ENCODE peak calls at places on chromosomes 4 and X, in eight cellular contexts. U is fibroblast of mammary gland, P is heart left ventricle, T is coronary artery, H is fibroblast of lung, X is body of pancreas, I is left ventricle myocardium inferior, K is Caco-2. D is an unnamed sample.

GRCh38 chr4:112277220-112277619 is 8.5 kb downstream of the TIFA start:
- DNase-seq in U (no peak), P (no peak), T (no peak), H (no peak), X (peak), I (no peak), K (no peak), D (no peak)

GRCh38 chr4:25310066-25310824 is 2.3 kb upstream of the ZCCHC4 start:
- DNase-seq in U (no peak), P (no peak), T (no peak), H (no peak), X (no peak), I (no peak), K (no peak), D (no peak)

GRCh38 chr4:5881340-5881739 is 11.5 kb downstream of the CRMP1 start:
- DNase-seq in U (no peak), P (no peak), T (no peak), H (no peak), X (no peak), I (no peak), K (no peak), D (no peak)

GRCh38 chrX:39874202-39874816 is 223.4 kb downstream of the BCOR start:
- DNase-seq in U (no peak), P (no peak), T (no peak), H (no peak), X (no peak), I (no peak), K (no peak), D (no peak)

GRCh38 chrX:101658661-101659477 is 781 bp downstream of the ARMCX2 start:
- DNase-seq in U (peak), P (peak), T (no peak), H (peak), X (peak), I (peak), K (no peak), D (peak)

GRCh38 chr4:30536231-30536630 is 183.9 kb upstream of the PCDH7 start:
- DNase-seq in U (no peak), P (no peak), T (no peak), H (peak), X (no peak), I (no peak), K (no peak), D (no peak)

GRCh38 chr4:128241981-128242380 is 45.6 kb downstream of the PGRMC2 start:
- DNase-seq in U (no peak), P (no peak), T (no peak), H (no peak), X (no peak), I (no peak), K (no peak), D (no peak)

GRCh38 chr4:135941671-135942070 is 1590.6 kb downstream of the PCDH18 start:
- DNase-seq in U (no peak), P (no peak), T (no peak), H (no peak), X (no peak), I (no peak), K (no peak), D (no peak)

GRCh38 chr4:868421-868820 is 42.5 kb upstream of the CPLX1 start:
- DNase-seq in U (no peak), P (no peak), T (no peak), H (no peak), X (no peak), I (no peak), K (no peak), D (no peak)

GRCh38 chr4:46459308-46459707 is 69.4 kb upstream of the GABRA2 start:
- DNase-seq in U (no peak), P (no peak), T (no peak), H (no peak), X (no peak), I (no peak), K (no peak), D (no peak)

GRCh38 chr4:89579776-89580175 is 257.2 kb downstream of the SNCA start:
- DNase-seq in U (no peak), P (no peak), T (no peak), H (peak), X (no peak), I (no peak), K (no peak), D (no peak)

GRCh38 chr4:2076908-2077534 is 17.9 kb downstream of the NAT8L start:
- DNase-seq in U (no peak), P (no peak), T (peak), H (no peak), X (no peak), I (no peak), K (no peak), D (no peak)

GRCh38 chr4:112956458-112956857 is 93.0 kb upstream of the ANK2 start:
- DNase-seq in U (no peak), P (no peak), T (no peak), H (no peak), X (no peak), I (no peak), K (no peak), D (no peak)

GRCh38 chrX:39736219-39737211 is 361.2 kb downstream of the BCOR start:
- DNase-seq in U (peak), P (peak), T (peak), H (peak), X (peak), I (peak), K (no peak), D (no peak)

GRCh38 chr4:10159671-10160070 is 43.1 kb upstream of the WDR1 start:
- DNase-seq in U (no peak), P (no peak), T (no peak), H (no peak), X (no peak), I (no peak), K (no peak), D (no peak)

GRCh38 chr4:34202154-34202553 is 2042.2 kb downstream of the ARAP2 start:
- DNase-seq in U (no peak), P (no peak), T (no peak), H (no peak), X (no peak), I (no peak), K (no peak), D (no peak)

GRCh38 chr4:14749910-14750309 is 252.4 kb upstream of the CPEB2 start:
- DNase-seq in U (peak), P (peak), T (no peak), H (peak), X (peak), I (peak), K (no peak), D (no peak)

GRCh38 chr4:187826725-187827124 is 168.8 kb upstream of the ZFP42 start:
- DNase-seq in U (no peak), P (no peak), T (no peak), H (no peak), X (no peak), I (no peak), K (no peak), D (no peak)

GRCh38 chr4:138666366-138666765 is 349.2 kb upstream of the NOCT start:
- DNase-seq in U (no peak), P (no peak), T (no peak), H (peak), X (no peak), I (no peak), K (no peak), D (no peak)

GRCh38 chr4:109912706-109913621 is at the start of gene EGF:
- DNase-seq in U (peak), P (peak), T (no peak), H (peak), X (peak), I (no peak), K (no peak), D (peak)

GRCh38 chrX:106707771-106708454 is 18.6 kb upstream of the RNF128 start:
- DNase-seq in U (peak), P (no peak), T (no peak), H (peak), X (no peak), I (no peak), K (no peak), D (peak)

GRCh38 chr4:74451214-74451661 is 6.3 kb downstream of the AREG start:
- DNase-seq in U (peak), P (no peak), T (no peak), H (peak), X (no peak), I (no peak), K (no peak), D (no peak)

GRCh38 chr4:138897818-138898226 is 117.8 kb upstream of the NOCT start:
- DNase-seq in U (peak), P (no peak), T (no peak), H (peak), X (no peak), I (no peak), K (peak), D (peak)

GRCh38 chrX:66760648-66761047 is 121.8 kb upstream of the EDA2R start:
- DNase-seq in U (peak), P (no peak), T (no peak), H (no peak), X (no peak), I (no peak), K (no peak), D (no peak)

GRCh38 chr4:80294206-80294605 is 27.7 kb downstream of the FGF5 start:
- DNase-seq in U (no peak), P (no peak), T (no peak), H (no peak), X (no peak), I (no peak), K (no peak), D (no peak)

GRCh38 chrX:9467181-9467580 is 2.3 kb downstream of the TBL1X start:
- DNase-seq in U (no peak), P (no peak), T (no peak), H (no peak), X (no peak), I (no peak), K (no peak), D (no peak)

GRCh38 chr4:89939994-89940393 is 45.3 kb downstream of the MMRN1 start:
- DNase-seq in U (no peak), P (peak), T (no peak), H (peak), X (peak), I (peak), K (no peak), D (peak)

GRCh38 chr4:153447175-153447887 is 18.8 kb upstream of the TMEM131L start:
- DNase-seq in U (peak), P (no peak), T (no peak), H (no peak), X (no peak), I (no peak), K (no peak), D (no peak)

GRCh38 chr4:174156239-174156826 is 127.1 kb downstream of the FBXO8 start:
- DNase-seq in U (peak), P (no peak), T (no peak), H (peak), X (no peak), I (no peak), K (no peak), D (peak)

GRCh38 chr4:185587444-185588161 is 52.3 kb upstream of the PDLIM3 start:
- DNase-seq in U (no peak), P (no peak), T (no peak), H (no peak), X (no peak), I (no peak), K (no peak), D (no peak)

DNA sequence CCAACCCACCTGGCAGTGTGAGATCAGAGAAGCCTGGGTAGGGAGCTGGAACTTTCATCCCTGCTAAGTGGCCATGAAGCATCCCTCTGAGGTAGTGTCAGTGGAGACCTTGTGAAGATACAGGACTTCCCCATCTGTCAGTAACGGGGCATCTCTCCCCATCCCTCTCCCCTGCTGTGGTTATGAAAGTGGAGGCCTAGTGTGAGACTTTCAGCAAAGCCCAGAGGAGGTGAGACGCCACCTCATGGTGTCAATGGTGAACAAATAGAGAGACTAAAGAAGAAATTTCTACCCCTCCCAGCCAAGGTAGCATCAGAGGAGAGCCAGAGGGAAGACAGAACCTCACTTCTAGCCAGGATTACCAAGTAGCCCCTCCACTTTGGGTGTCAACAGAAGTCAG is 150.2 kb downstream of the VEGFC start:
- DNase-seq in U (no peak), P (no peak), T (no peak), H (no peak), X (no peak), I (no peak), K (no peak), D (no peak)
- TF ChIP-seq CTCF in U (no peak), P (no peak), T (no peak), H (no peak), X (no peak), I (no peak), K (no peak), D (no peak)

GRCh38 chr4:83993774-83994173 is 457.9 kb downstream of the GPAT3 start:
- DNase-seq in U (no peak), P (no peak), T (no peak), H (no peak), X (no peak), I (no peak), K (no peak), D (no peak)

DNA sequence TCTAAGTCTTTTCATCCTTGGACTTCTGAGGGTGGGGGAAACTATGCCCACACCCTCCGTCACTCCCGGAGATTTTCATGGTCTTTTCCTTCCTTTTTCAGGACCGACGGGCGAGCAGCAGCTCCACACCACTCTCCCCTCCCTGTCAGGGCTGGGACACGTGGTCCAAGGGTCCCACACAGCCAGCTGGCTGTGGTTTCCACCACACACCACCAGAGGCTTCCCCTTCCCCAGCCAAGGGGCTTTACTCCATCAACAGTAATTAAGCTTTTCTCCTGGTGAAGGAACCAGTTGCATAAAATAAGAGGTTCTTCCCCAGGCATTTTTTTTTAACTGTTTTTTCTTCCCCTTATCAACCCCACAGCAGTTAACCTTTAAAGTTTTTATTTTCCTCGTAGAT is 453.9 kb downstream of the GPAT3 start:
- DNase-seq in U (no peak), P (no peak), T (no peak), H (no peak), X (no peak), I (no peak), K (no peak), D (no peak)
- H3K4me3 ChIP-seq in U (no peak), P (no peak), T (no peak), H (no peak), X (no peak), I (no peak), K (no peak), D (no peak)

GRCh38 chr4:154642361-154642760 is 29.9 kb upstream of the FGG start:
- DNase-seq in U (peak), P (no peak), T (no peak), H (no peak), X (no peak), I (no peak), K (no peak), D (no peak)
- TF ChIP-seq CTCF in U (no peak), P (no peak), T (no peak), H (no peak), X (no peak), I (no peak), K (no peak), D (no peak)

GRCh38 chrX:119468186-119468929 is at the start of gene SLC25A5:
- DNase-seq in U (peak), P (peak), T (peak), H (peak), X (peak), I (peak), K (peak), D (peak)

GRCh38 chrX:119466970-119467369 is 1.3 kb upstream of the SLC25A5 start:
- DNase-seq in U (no peak), P (no peak), T (no peak), H (no peak), X (peak), I (no peak), K (no peak), D (no peak)

GRCh38 chrX:119468930-119469635 is 839 bp downstream of the SLC25A5 start:
- DNase-seq in U (peak), P (peak), T (peak), H (peak), X (peak), I (peak), K (peak), D (peak)

GRCh38 chrX:119467433-119467832 is 811 bp upstream of the SLC25A5 start:
- DNase-seq in U (no peak), P (no peak), T (no peak), H (no peak), X (peak), I (no peak), K (no peak), D (no peak)

DNA sequence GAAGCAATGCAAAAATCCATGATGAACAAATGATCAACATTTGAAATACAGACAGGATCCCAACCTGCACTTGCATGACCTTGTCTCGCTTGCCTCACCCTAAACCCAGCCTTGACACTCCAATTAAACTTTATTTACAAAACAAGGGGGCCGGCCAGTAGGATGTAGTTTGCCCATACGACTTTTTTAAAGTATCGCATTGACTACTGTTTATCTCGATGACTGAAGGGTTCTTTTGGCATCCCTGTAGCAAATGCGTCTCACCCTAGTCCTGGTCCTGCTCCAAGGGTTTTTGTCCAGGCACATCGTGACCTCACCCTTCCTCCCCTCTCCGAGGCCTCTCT is 430 bp upstream of the SLC25A5 start:
- DNase-seq in U (no peak), P (no peak), T (no peak), H (no peak), X (no peak), I (no peak), K (no peak), D (no peak)
- H3K4me3 ChIP-seq in U (peak), P (peak), T (peak), H (no peak), X (no peak), I (peak), K (peak), D (peak)

GRCh38 chr4:26787461-26788340 is 72.9 kb upstream of the STIM2 start:
- DNase-seq in U (peak), P (peak), T (no peak), H (peak), X (peak), I (peak), K (no peak), D (peak)
- TF ChIP-seq CTCF in U (peak), P (peak), T (no peak), H (peak), X (peak), I (peak), K (no peak), D (peak)

GRCh38 chrX:57595381-57595811 is 3.6 kb downstream of the ZXDB start:
- DNase-seq in U (peak), P (peak), T (no peak), H (peak), X (no peak), I (no peak), K (no peak), D (peak)

GRCh38 chrX:57596109-57596870 is 4.5 kb downstream of the ZXDB start:
- DNase-seq in U (no peak), P (no peak), T (no peak), H (no peak), X (no peak), I (no peak), K (no peak), D (no peak)
- H3K4me3 ChIP-seq in U (peak), P (no peak), T (peak), H (peak), X (no peak), I (peak), K (no peak), D (peak)

GRCh38 chr4:124481123-124481522 is 231.4 kb downstream of the ANKRD50 start:
- DNase-seq in U (no peak), P (no peak), T (no peak), H (no peak), X (no peak), I (no peak), K (no peak), D (no peak)

GRCh38 chr4:124484940-124485339 is 227.6 kb downstream of the ANKRD50 start:
- DNase-seq in U (no peak), P (no peak), T (no peak), H (no peak), X (no peak), I (no peak), K (no peak), D (no peak)

GRCh38 chr4:124483043-124483906 is 229.3 kb downstream of the ANKRD50 start:
- DNase-seq in U (no peak), P (no peak), T (no peak), H (peak), X (no peak), I (no peak), K (peak), D (no peak)

GRCh38 chr4:124484008-124484407 is 228.5 kb downstream of the ANKRD50 start:
- DNase-seq in U (no peak), P (no peak), T (no peak), H (no peak), X (no peak), I (no peak), K (peak), D (no peak)

GRCh38 chr4:124486423-124486822 is 226.1 kb downstream of the ANKRD50 start:
- DNase-seq in U (no peak), P (no peak), T (no peak), H (no peak), X (no peak), I (no peak), K (no peak), D (no peak)
- TF ChIP-seq CTCF in U (no peak), P (no peak), T (no peak), H (no peak), X (no peak), I (no peak), K (no peak), D (no peak)

GRCh38 chrX:70172226-70172625 is 5.1 kb upstream of the DGAT2L6 start:
- DNase-seq in U (peak), P (no peak), T (no peak), H (peak), X (no peak), I (no peak), K (no peak), D (no peak)

GRCh38 chrX:70175338-70175737 is 1.9 kb upstream of the DGAT2L6 start:
- DNase-seq in U (no peak), P (no peak), T (no peak), H (no peak), X (no peak), I (no peak), K (no peak), D (no peak)

GRCh38 chrX:70174754-70175153 is 2.5 kb upstream of the DGAT2L6 start:
- DNase-seq in U (peak), P (no peak), T (no peak), H (peak), X (no peak), I (no peak), K (no peak), D (no peak)

GRCh38 chrX:70172964-70173363 is 4.3 kb upstream of the DGAT2L6 start:
- DNase-seq in U (no peak), P (no peak), T (no peak), H (no peak), X (no peak), I (no peak), K (no peak), D (no peak)

DNA sequence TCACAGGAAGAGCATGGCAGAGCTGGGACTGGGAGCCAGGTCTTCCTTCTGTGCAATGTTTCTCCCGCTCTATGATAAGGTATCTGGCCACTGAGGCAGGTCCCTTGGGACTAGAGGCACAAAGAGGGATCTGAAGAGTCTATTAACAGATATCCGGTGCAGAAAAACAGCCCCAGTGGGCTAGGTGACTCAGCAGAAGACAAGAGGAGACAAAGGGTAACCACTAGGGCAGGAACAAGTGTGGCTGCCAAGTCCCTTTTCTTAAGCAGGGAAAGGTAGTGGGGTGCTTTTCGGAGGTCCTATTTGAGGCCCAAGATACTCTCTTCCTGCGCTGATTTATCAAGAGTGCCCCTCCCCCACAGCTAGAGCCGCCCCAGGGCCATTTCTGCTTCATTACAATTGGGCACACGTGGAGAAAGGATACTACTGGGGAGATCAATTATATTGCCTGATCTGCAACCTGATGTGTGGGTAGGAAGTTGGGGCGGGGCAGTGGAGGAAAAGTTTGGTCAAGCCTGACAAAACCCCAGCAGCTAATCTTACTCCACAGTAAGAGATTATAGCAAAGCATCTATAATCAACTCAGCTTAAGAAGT is at the start of gene DGAT2L6:
- DNase-seq in U (peak), P (no peak), T (no peak), H (peak), X (no peak), I (no peak), K (no peak), D (no peak)
- H3K4me3 ChIP-seq in U (no peak), P (no peak), T (no peak), H (no peak), X (no peak), I (no peak), K (no peak), D (no peak)